ENCODE peak calls at places on chromosomes 2 and 18, in eight cellular contexts. A, W, I, R, U, D, S and T are unnamed samples.

GRCh38 chr2:84494070-84494469 is 22.2 kb upstream of the DNAH6 start:
- DNase-seq in A (no peak), W (no peak), I (no peak), R (peak), U (peak), D (no peak), S (peak), T (no peak)

GRCh38 chr2:31967790-31968189 is 43.0 kb downstream of the MEMO1 start:
- DNase-seq in A (no peak), W (no peak), I (no peak), R (no peak), U (no peak), D (no peak), S (peak), T (no peak)

GRCh38 chr2:59249441-59250330 is 1008.6 kb upstream of the FANCL start:
- DNase-seq in A (no peak), W (no peak), I (no peak), R (no peak), U (no peak), D (peak), S (no peak), T (peak)

GRCh38 chr2:208642125-208642779 is 235.7 kb downstream of the PTH2R start:
- DNase-seq in A (no peak), W (no peak), I (no peak), R (no peak), U (no peak), D (no peak), S (no peak), T (no peak)

GRCh38 chr2:151009437-151010175 is 252.1 kb downstream of the RBM43 start:
- DNase-seq in A (no peak), W (no peak), I (no peak), R (no peak), U (no peak), D (no peak), S (no peak), T (no peak)

GRCh38 chr18:28189400-28190239 is 12.7 kb upstream of the CDH2 start:
- DNase-seq in A (peak), W (no peak), I (peak), R (peak), U (peak), D (no peak), S (peak), T (no peak)

GRCh38 chr2:216636570-216637450 is 3.6 kb downstream of the IGFBP2 start:
- DNase-seq in A (no peak), W (no peak), I (no peak), R (peak), U (peak), D (peak), S (peak), T (no peak)

GRCh38 chr2:215815960-215816359 is 197.4 kb downstream of the MREG start:
- DNase-seq in A (no peak), W (no peak), I (no peak), R (no peak), U (no peak), D (no peak), S (no peak), T (no peak)

GRCh38 chr2:222671259-222672067 is at the start of gene MOGAT1:
- DNase-seq in A (no peak), W (no peak), I (peak), R (no peak), U (peak), D (peak), S (no peak), T (peak)

GRCh38 chr18:50651334-50651733 is 91.4 kb downstream of the MAPK4 start:
- DNase-seq in A (no peak), W (no peak), I (no peak), R (no peak), U (no peak), D (no peak), S (no peak), T (no peak)

GRCh38 chr2:29650634-29651097 is 270.7 kb downstream of the ALK start:
- DNase-seq in A (no peak), W (no peak), I (peak), R (no peak), U (peak), D (no peak), S (no peak), T (no peak)

GRCh38 chr2:7097353-7097895 is 180.2 kb downstream of the RNF144A start:
- DNase-seq in A (peak), W (peak), I (peak), R (peak), U (peak), D (peak), S (peak), T (peak)

GRCh38 chr2:153872311-153873061 is 764 bp downstream of the GALNT13 start:
- DNase-seq in A (no peak), W (no peak), I (peak), R (peak), U (no peak), D (no peak), S (no peak), T (peak)

GRCh38 chr2:165794520-165794882 is 454 bp upstream of the GALNT3 start:
- DNase-seq in A (peak), W (no peak), I (no peak), R (no peak), U (peak), D (peak), S (peak), T (peak)

GRCh38 chr18:56067216-56067611 is 479.2 kb upstream of the TCF4 start:
- DNase-seq in A (no peak), W (no peak), I (no peak), R (no peak), U (peak), D (no peak), S (peak), T (no peak)

GRCh38 chr2:169361706-169362345 is 508 bp downstream of the LRP2 start:
- DNase-seq in A (no peak), W (no peak), I (no peak), R (peak), U (peak), D (peak), S (no peak), T (peak)